ENCODE peak calls at places on chromosome 17, in eight cellular contexts. W is NCI-H1092; O is Jurkat, Clone E6-1; M is activated naive CD4-positive, alpha-beta T cell treated with anti-CD3 and anti-CD28 coated beads for 36 hours; Q is cerebellum; Y is cardiac fibroblast; X is activated CD4-positive, alpha-beta memory T cell treated with anti-CD3 and anti-CD28 coated beads, Interleukin-2, amount 10 ng/mL, durations not matched to agents 7 days and 5 days; D is substantia nigra. I is an unnamed sample.

GRCh38 chr17:38604479-38605229 is 1.1 kb downstream of the SRCIN1 start:
- DNase-seq in Y (no peak), Q (peak), X (peak), O (no peak), W (no peak), D (no peak), M (peak), I (no peak)

GRCh38 chr17:20127660-20128413 is 118.7 kb downstream of the SPECC1 start:
- DNase-seq in W (no peak), X (no peak), Q (no peak), Y (peak), M (no peak), O (no peak), D (no peak), I (peak)

GRCh38 chr17:38617967-38618760 is 12.4 kb upstream of the SRCIN1 start:
- DNase-seq in D (no peak), M (no peak), O (no peak), Q (no peak), Y (no peak), X (no peak), W (peak), I (no peak)

GRCh38 chr17:7323731-7324437 is 5.3 kb downstream of the NEURL4 start:
- DNase-seq in Q (no peak), W (no peak), O (no peak), Y (peak), X (peak), D (no peak), M (peak), I (peak)

GRCh38 chr17:20073056-20073979 is 64.2 kb downstream of the SPECC1 start:
- DNase-seq in Q (no peak), Y (peak), X (peak), D (no peak), M (peak), O (peak), W (no peak), I (no peak)

GRCh38 chr17:67558740-67559380 is 158.9 kb upstream of the NOL11 start:
- DNase-seq in W (no peak), M (no peak), Y (peak), X (no peak), O (no peak), D (no peak), Q (no peak), I (no peak)

GRCh38 chr17:28570716-28571254 is 539 bp downstream of the PIGS start:
- DNase-seq in Q (peak), M (peak), D (no peak), X (peak), Y (peak), W (peak), O (no peak), I (peak)

GRCh38 chr17:64331366-64331765 is 59.3 kb downstream of the PECAM1 start:
- DNase-seq in X (no peak), D (no peak), M (no peak), Y (no peak), W (no peak), Q (no peak), O (no peak), I (no peak)

GRCh38 chr17:5508855-5509254 is 22.5 kb downstream of the MIS12 start:
- DNase-seq in Y (peak), Q (no peak), O (no peak), D (no peak), X (no peak), M (no peak), W (peak), I (no peak)

GRCh38 chr17:78723001-78723796 is 58.9 kb downstream of the CYTH1 start:
- DNase-seq in Q (peak), M (no peak), X (no peak), O (no peak), Y (no peak), W (peak), D (peak), I (peak)

GRCh38 chr17:13601776-13602551 is at the start of gene HS3ST3A1:
- DNase-seq in Q (no peak), M (peak), W (no peak), Y (peak), X (peak), D (no peak), O (no peak), I (peak)

GRCh38 chr17:64218066-64218465 is 45.0 kb downstream of the TEX2 start:
- DNase-seq in Q (no peak), W (no peak), M (peak), X (no peak), Y (no peak), D (no peak), O (no peak), I (no peak)

GRCh38 chr17:79945591-79946255 is 89.9 kb downstream of the TBC1D16 start:
- DNase-seq in Q (no peak), Y (no peak), W (no peak), M (peak), O (no peak), X (no peak), D (no peak), I (no peak)

GRCh38 chr17:1082579-1082978 is 85.7 kb downstream of the TIMM22 start:
- DNase-seq in O (no peak), Y (peak), M (no peak), W (no peak), X (no peak), Q (no peak), D (no peak), I (no peak)

GRCh38 chr17:76458580-76459490 is 5.9 kb upstream of the UBE2O start:
- DNase-seq in O (no peak), D (no peak), M (peak), Q (no peak), W (peak), X (no peak), Y (peak), I (peak)

GRCh38 chr17:54102246-54102645 is 279.5 kb downstream of the KIF2B start:
- DNase-seq in X (no peak), W (no peak), D (no peak), O (no peak), M (no peak), Y (no peak), Q (no peak), I (no peak)

GRCh38 chr17:4968166-4968915 is 724 bp upstream of the SPAG7 start:
- DNase-seq in M (peak), Q (peak), O (no peak), D (no peak), Y (no peak), X (peak), W (no peak), I (peak)

GRCh38 chr17:34300652-34301390 is 15.3 kb downstream of the CCL11 start:
- DNase-seq in D (no peak), X (no peak), O (no peak), M (no peak), W (no peak), Y (peak), Q (no peak), I (peak)

GRCh38 chr17:2215616-2216364 is 87.8 kb downstream of the SMG6 start:
- DNase-seq in Q (no peak), O (peak), W (no peak), Y (peak), M (peak), D (no peak), X (peak), I (no peak)

GRCh38 chr17:19003966-19004600 is 481 bp downstream of the FAM83G start:
- DNase-seq in Q (peak), Y (peak), O (no peak), D (no peak), M (peak), W (no peak), X (peak), I (peak)

GRCh38 chr17:75518983-75519540 is 2.7 kb downstream of the TSEN54 start:
- DNase-seq in O (no peak), Q (no peak), X (no peak), W (no peak), Y (no peak), M (no peak), D (no peak), I (no peak)

GRCh38 chr17:66947311-66947710 is 17.2 kb upstream of the CACNG4 start:
- DNase-seq in Q (no peak), W (no peak), X (no peak), M (no peak), Y (no peak), D (no peak), O (no peak), I (no peak)

GRCh38 chr17:65228734-65229390 is 91.7 kb downstream of the RGS9 start:
- DNase-seq in Q (no peak), X (peak), Y (peak), D (no peak), M (peak), O (peak), W (no peak), I (no peak)

GRCh38 chr17:79085921-79086551 is 11.4 kb downstream of the ENGASE start:
- DNase-seq in Q (no peak), Y (no peak), O (no peak), D (no peak), X (no peak), M (no peak), W (no peak), I (no peak)

GRCh38 chr17:39325528-39326240 is 75.7 kb downstream of the FBXL20 start:
- DNase-seq in Q (no peak), W (no peak), D (no peak), X (no peak), O (no peak), Y (no peak), M (no peak), I (no peak)

GRCh38 chr17:36939944-36940312 is 2.7 kb downstream of the LHX1 start:
- DNase-seq in Y (no peak), W (no peak), M (no peak), D (no peak), X (no peak), Q (peak), O (no peak), I (no peak)

GRCh38 chr17:64133546-64134215 is 3.7 kb upstream of the ERN1 start:
- DNase-seq in O (peak), Y (peak), M (no peak), W (peak), Q (peak), X (no peak), D (no peak), I (peak)

GRCh38 chr17:65495255-65496060 is 66.0 kb downstream of the AXIN2 start:
- DNase-seq in D (no peak), Y (no peak), X (no peak), O (peak), Q (no peak), M (peak), W (no peak), I (no peak)

GRCh38 chr17:60457148-60457547 is 34.9 kb downstream of the CHCT1 start:
- DNase-seq in Q (no peak), X (no peak), M (no peak), W (no peak), D (no peak), O (no peak), Y (no peak), I (no peak)

GRCh38 chr17:19470529-19471261 is 59.7 kb downstream of the RNF112 start:
- DNase-seq in X (no peak), O (no peak), W (peak), Q (peak), D (no peak), M (no peak), Y (peak), I (peak)

GRCh38 chr17:78903101-78903779 is at the start of gene CEP295NL:
- DNase-seq in O (no peak), X (no peak), W (peak), Y (peak), D (no peak), M (peak), Q (no peak), I (peak)

GRCh38 chr17:80023261-80024205 is 12.1 kb downstream of the TBC1D16 start:
- DNase-seq in D (no peak), Y (no peak), W (no peak), M (no peak), O (no peak), Q (peak), X (no peak), I (peak)

GRCh38 chr17:81397314-81398169 is 2.3 kb downstream of the BAHCC1 start:
- DNase-seq in M (peak), Y (peak), Q (no peak), W (peak), D (no peak), X (no peak), O (no peak), I (peak)

GRCh38 chr17:29078183-29079045 is 35.5 kb downstream of the PIPOX start:
- DNase-seq in M (no peak), D (no peak), O (no peak), Y (peak), W (no peak), X (no peak), Q (no peak), I (no peak)

GRCh38 chr17:57257911-57258885 is 1.9 kb downstream of the MSI2 start:
- DNase-seq in Y (peak), Q (no peak), M (no peak), W (no peak), X (no peak), O (peak), D (no peak), I (no peak)

GRCh38 chr17:9973689-9974459 is 68.8 kb upstream of the RCVRN start:
- DNase-seq in D (no peak), X (no peak), Y (no peak), M (no peak), Q (no peak), O (no peak), W (no peak), I (no peak)

GRCh38 chr17:8020251-8020650 is 17.8 kb downstream of the GUCY2D start:
- DNase-seq in O (no peak), M (no peak), W (no peak), Q (no peak), D (no peak), Y (no peak), X (no peak), I (no peak)

I was measured in AG08396.